ENCODE peak calls at places on chromosome 22, in five cellular contexts. Y is heart left ventricle, Q is neural progenitor cell, K is WERI-Rb-1, L is body of pancreas. R is an unnamed sample.

GRCh38 chr22:50115693-50116092 is 25.9 kb downstream of the MOV10L1 start:
- DNase-seq in L (peak; percentile 27), Q (no peak), K (no peak), Y (peak; percentile 24), R (no peak)

GRCh38 chr22:49160261-49161001 is 667.2 kb downstream of the BRD1 start:
- DNase-seq in L (no peak), K (no peak), Q (no peak), Y (no peak), R (no peak)

GRCh38 chr22:18083406-18083805 is 5.6 kb downstream of the PEX26 start:
- DNase-seq in Q (no peak), L (no peak), K (no peak), Y (no peak), R (no peak)

GRCh38 chr22:32499666-32500065 is 25.1 kb downstream of the FBXO7 start:
- DNase-seq in Y (no peak), L (no peak), Q (no peak), K (no peak), R (no peak)

GRCh38 chr22:40739723-40740122 is 60.4 kb downstream of the MCHR1 start:
- DNase-seq in Q (no peak), L (no peak), Y (no peak), K (no peak), R (no peak)

GRCh38 chr22:31585161-31585859 is 76.7 kb downstream of the PISD start:
- DNase-seq in K (no peak), Y (no peak), L (no peak), Q (no peak), R (peak; percentile 33)

GRCh38 chr22:45164217-45165123 is 745 bp downstream of the NUP50 start:
- DNase-seq in Q (peak; percentile 68), K (peak; percentile 36), L (peak; percentile 24), Y (peak; percentile 20), R (no peak)

GRCh38 chr22:23045461-23045860 is 24.9 kb upstream of the GNAZ start:
- DNase-seq in Y (no peak), Q (no peak), K (no peak), L (no peak), R (no peak)

GRCh38 chr22:32531955-32532818 is 57.6 kb downstream of the FBXO7 start:
- DNase-seq in Y (peak; percentile 93), Q (peak; percentile 63), L (peak; percentile 59), K (no peak), R (peak; percentile 86)

GRCh38 chr22:50136431-50137047 is 34.0 kb upstream of the PANX2 start:
- DNase-seq in K (no peak), Y (no peak), Q (no peak), L (no peak), R (no peak)

GRCh38 chr22:50526849-50527801 is 1.7 kb upstream of the SCO2 start:
- DNase-seq in L (no peak), Y (peak; percentile 63), K (peak; percentile 84), Q (peak; percentile 24), R (no peak)

GRCh38 chr22:23068096-23068831 is 2.1 kb upstream of the GNAZ start:
- DNase-seq in Y (no peak), Q (no peak), L (peak; percentile 13), K (peak; percentile 3), R (no peak)

GRCh38 chr22:17808688-17809403 is 34.6 kb upstream of the BID start:
- DNase-seq in L (no peak), Y (no peak), Q (no peak), K (peak; percentile 74), R (no peak)

GRCh38 chr22:37401401-37401859 is 25.8 kb downstream of the ELFN2 start:
- DNase-seq in Y (peak; percentile 36), L (peak; percentile 30), K (no peak), Q (no peak), R (no peak)

GRCh38 chr22:44246615-44247326 is 66.0 kb downstream of the SHISAL1 start:
- DNase-seq in Q (no peak), K (no peak), Y (no peak), L (no peak), R (no peak)

GRCh38 chr22:32619614-32620426 is 145.2 kb downstream of the FBXO7 start:
- DNase-seq in Q (no peak), L (peak; percentile 54), Y (no peak), K (no peak), R (no peak)

GRCh38 chr22:48530666-48531065 is 1297.0 kb downstream of the BRD1 start:
- DNase-seq in L (no peak), Q (no peak), K (no peak), Y (no peak), R (no peak)

GRCh38 chr22:49855491-49855911 is 1.9 kb downstream of the ZBED4 start:
- DNase-seq in Q (no peak), K (no peak), L (peak; percentile 29), Y (no peak), R (no peak)

GRCh38 chr22:34760276-34761008 is 305.5 kb upstream of the ISX start:
- DNase-seq in L (no peak), K (no peak), Y (no peak), Q (no peak), R (no peak)

GRCh38 chr22:32396746-32397145 is 15.3 kb downstream of the RTCB start:
- DNase-seq in K (no peak), Y (no peak), L (no peak), Q (no peak), R (no peak)

GRCh38 chr22:46060292-46061123 is 83.5 kb upstream of the WNT7B start:
- DNase-seq in L (peak; percentile 10), Q (no peak), Y (no peak), K (no peak), R (no peak)

GRCh38 chr22:49448546-49448945 is 379.1 kb downstream of the BRD1 start:
- DNase-seq in Q (no peak), K (no peak), L (no peak), Y (no peak), R (no peak)

GRCh38 chr22:49951986-49952896 is 8.3 kb upstream of the PIM3 start:
- DNase-seq in L (no peak), Y (no peak), K (no peak), Q (no peak), R (no peak)

DNA sequence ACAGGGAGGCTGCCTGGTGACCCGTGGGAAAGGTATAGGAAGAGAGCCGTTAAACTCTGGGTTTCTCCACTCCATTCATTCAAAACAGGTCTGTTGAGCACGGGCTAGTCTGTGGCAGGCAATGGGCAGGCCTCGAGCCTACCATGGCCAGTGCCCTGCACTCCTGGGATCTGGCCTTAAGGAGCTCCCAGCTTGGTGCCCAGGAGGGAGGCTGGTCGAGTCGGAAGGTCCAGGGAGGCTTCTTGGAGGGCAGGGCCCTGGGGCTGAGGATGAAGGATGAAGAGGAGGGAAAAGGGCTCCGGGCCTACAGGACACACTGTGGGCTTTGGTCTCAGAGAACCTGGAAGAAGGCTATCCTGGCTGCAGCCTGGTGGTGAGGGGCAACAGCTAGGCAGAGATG is 41.9 kb upstream of the MN1 start:
- DNase-seq in L (no peak), K (no peak), Q (no peak), Y (no peak), R (no peak)
- H3K4me3 ChIP-seq in L (no peak overlapping the region), K (no peak overlapping the region), Q (no peak overlapping the region), Y (no peak overlapping the region), R (no peak overlapping the region)

GRCh38 chr22:29998627-29999026 is 81.6 kb upstream of the HORMAD2 start:
- DNase-seq in K (no peak), Y (no peak), L (no peak), Q (no peak), R (no peak)
- TF ChIP-seq CTCF in K (no peak), Y (no peak), L (peak; percentile 24), Q (no peak), R (no peak)

GRCh38 chr22:42364641-42365336 is 67.4 kb downstream of the NFAM1 start:
- DNase-seq in Y (no peak), K (no peak), Q (no peak), L (peak; percentile 10), R (no peak)
- H3K4me3 ChIP-seq in Y (no peak overlapping the region), K (no peak overlapping the region), Q (peak overlapping the region; percentile 31), L (no peak overlapping the region), R (no peak overlapping the region)

GRCh38 chr22:19766506-19767426 is 6.2 kb downstream of the TBX1 start:
- DNase-seq in Q (peak; percentile 56), L (peak; percentile 46), Y (no peak), K (no peak), R (no peak)
- TF ChIP-seq CTCF in Q (peak; percentile 27), L (peak; percentile 3), Y (no peak), K (no peak), R (peak; percentile 33)

GRCh38 chr22:38455063-38455529 is at the start of gene KCNJ4:
- DNase-seq in L (no peak), Q (no peak), Y (no peak), K (no peak), R (no peak)
- H3K4me3 ChIP-seq in L (no peak within 1 kb of the TSS), Q (peak within 1 kb of the TSS; percentile 92), Y (peak within 1 kb of the TSS; percentile 54), K (peak within 1 kb of the TSS; percentile 48), R (no peak within 1 kb of the TSS)

GRCh38 chr22:30182365-30182764 is 64.2 kb downstream of the LIF start:
- DNase-seq in Q (no peak), Y (no peak), K (no peak), L (no peak), R (no peak)

GRCh38 chr22:30183861-30184278 is 62.7 kb downstream of the LIF start:
- DNase-seq in L (no peak), K (no peak), Y (no peak), Q (no peak), R (no peak)

GRCh38 chr22:30181459-30182353 is 64.9 kb downstream of the LIF start:
- DNase-seq in Y (no peak), L (no peak), Q (no peak), K (no peak), R (no peak)

GRCh38 chr22:30183271-30183670 is 63.3 kb downstream of the LIF start:
- DNase-seq in Y (no peak), Q (no peak), K (peak; percentile 30), L (no peak), R (no peak)

GRCh38 chr22:30182833-30183232 is 63.7 kb downstream of the LIF start:
- DNase-seq in K (no peak), Q (no peak), Y (no peak), L (no peak), R (no peak)
- TF ChIP-seq CTCF in K (no peak), Q (no peak), Y (no peak), L (no peak), R (no peak)

GRCh38 chr22:24513706-24514240 is 18.6 kb downstream of the UPB1 start:
- DNase-seq in K (no peak), L (no peak), Q (no peak), Y (no peak), R (no peak)

GRCh38 chr22:24512043-24512442 is 16.9 kb downstream of the UPB1 start:
- DNase-seq in L (no peak), Q (no peak), K (no peak), Y (no peak), R (no peak)

GRCh38 chr22:24507742-24508141 is 12.6 kb downstream of the UPB1 start:
- DNase-seq in K (no peak), L (no peak), Y (no peak), Q (peak; percentile 69), R (no peak)

GRCh38 chr22:24514241-24515024 is 19.3 kb downstream of the UPB1 start:
- DNase-seq in L (peak; percentile 60), Q (no peak), Y (no peak), K (peak; percentile 65), R (no peak)

GRCh38 chr22:24510694-24511625 is 15.8 kb downstream of the UPB1 start:
- DNase-seq in Y (no peak), K (no peak), L (no peak), Q (no peak), R (peak; percentile 52)
- H3K4me3 ChIP-seq in Y (no peak overlapping the region), K (no peak overlapping the region), L (no peak overlapping the region), Q (no peak overlapping the region), R (no peak overlapping the region)

GRCh38 chr22:36232715-36233401 is 6.5 kb downstream of the APOL2 start:
- DNase-seq in Y (no peak), L (no peak), Q (no peak), K (no peak), R (no peak)
- TF ChIP-seq CTCF in Y (no peak), L (no peak), Q (no peak), K (no peak), R (no peak)

R was measured in AG09309.